ENCODE peak calls at places on chromosomes 2 and 18, in six cellular contexts. One of them, this sample, is unnamed.

GRCh38 chr18:812673-813404 is 797 bp upstream of the YES1 start:
- DNase-seq in right atrium auricular region: peak
- DNase-seq in NCI-H446 treated with DMSO at 0.1 percent for 48 hours: peak
- DNase-seq in CD4-positive, CD25-positive, alpha-beta regulatory T cell: peak
- DNase-seq in fibroblast of mammary gland: peak
- DNase-seq in fibroblast of gingiva: peak
- DNase-seq in this sample: peak

GRCh38 chr2:58640042-58640441 is 398.9 kb upstream of the FANCL start:
- DNase-seq in NCI-H446 treated with DMSO at 0.1 percent for 48 hours: no peak
- DNase-seq in fibroblast of gingiva: no peak
- DNase-seq in CD4-positive, CD25-positive, alpha-beta regulatory T cell: no peak
- DNase-seq in right atrium auricular region: no peak
- DNase-seq in fibroblast of mammary gland: no peak
- DNase-seq in this sample: no peak

GRCh38 chr2:31349684-31350083 is 64.9 kb downstream of the XDH start:
- DNase-seq in fibroblast of gingiva: no peak
- DNase-seq in CD4-positive, CD25-positive, alpha-beta regulatory T cell: no peak
- DNase-seq in fibroblast of mammary gland: no peak
- DNase-seq in NCI-H446 treated with DMSO at 0.1 percent for 48 hours: no peak
- DNase-seq in right atrium auricular region: peak
- DNase-seq in this sample: no peak

GRCh38 chr2:237568121-237568660 is 1.8 kb downstream of the PRLH start:
- DNase-seq in right atrium auricular region: no peak
- DNase-seq in CD4-positive, CD25-positive, alpha-beta regulatory T cell: no peak
- DNase-seq in fibroblast of mammary gland: no peak
- DNase-seq in fibroblast of gingiva: no peak
- DNase-seq in NCI-H446 treated with DMSO at 0.1 percent for 48 hours: no peak
- DNase-seq in this sample: no peak

GRCh38 chr18:74896390-74896991 is 298.8 kb downstream of the ZNF407 start:
- DNase-seq in NCI-H446 treated with DMSO at 0.1 percent for 48 hours: no peak
- DNase-seq in right atrium auricular region: no peak
- DNase-seq in fibroblast of gingiva: no peak
- DNase-seq in CD4-positive, CD25-positive, alpha-beta regulatory T cell: peak
- DNase-seq in fibroblast of mammary gland: peak
- DNase-seq in this sample: peak

GRCh38 chr2:69830045-69830905 is 815 bp downstream of the GMCL1 start:
- DNase-seq in NCI-H446 treated with DMSO at 0.1 percent for 48 hours: no peak
- DNase-seq in fibroblast of mammary gland: peak
- DNase-seq in fibroblast of gingiva: peak
- DNase-seq in CD4-positive, CD25-positive, alpha-beta regulatory T cell: peak
- DNase-seq in right atrium auricular region: peak
- DNase-seq in this sample: peak

GRCh38 chr2:141393214-141393545 is 737.6 kb downstream of the LRP1B start:
- DNase-seq in fibroblast of mammary gland: no peak
- DNase-seq in CD4-positive, CD25-positive, alpha-beta regulatory T cell: no peak
- DNase-seq in right atrium auricular region: no peak
- DNase-seq in fibroblast of gingiva: no peak
- DNase-seq in NCI-H446 treated with DMSO at 0.1 percent for 48 hours: no peak
- DNase-seq in this sample: no peak

GRCh38 chr18:48974304-48975220 is 23.8 kb upstream of the SMAD7 start:
- DNase-seq in fibroblast of gingiva: no peak
- DNase-seq in fibroblast of mammary gland: no peak
- DNase-seq in right atrium auricular region: no peak
- DNase-seq in CD4-positive, CD25-positive, alpha-beta regulatory T cell: no peak
- DNase-seq in NCI-H446 treated with DMSO at 0.1 percent for 48 hours: no peak
- DNase-seq in this sample: no peak

GRCh38 chr2:44715671-44716077 is 225.8 kb upstream of the SIX3 start:
- DNase-seq in fibroblast of mammary gland: peak
- DNase-seq in NCI-H446 treated with DMSO at 0.1 percent for 48 hours: no peak
- DNase-seq in right atrium auricular region: no peak
- DNase-seq in CD4-positive, CD25-positive, alpha-beta regulatory T cell: no peak
- DNase-seq in fibroblast of gingiva: peak
- DNase-seq in this sample: no peak

GRCh38 chr2:63692002-63692606 is 103.3 kb downstream of the MDH1 start:
- DNase-seq in right atrium auricular region: no peak
- DNase-seq in fibroblast of mammary gland: peak
- DNase-seq in NCI-H446 treated with DMSO at 0.1 percent for 48 hours: no peak
- DNase-seq in CD4-positive, CD25-positive, alpha-beta regulatory T cell: peak
- DNase-seq in fibroblast of gingiva: peak
- DNase-seq in this sample: peak

GRCh38 chr2:19059076-19059475 is 299.3 kb downstream of the OSR1 start:
- DNase-seq in CD4-positive, CD25-positive, alpha-beta regulatory T cell: no peak
- DNase-seq in fibroblast of mammary gland: no peak
- DNase-seq in NCI-H446 treated with DMSO at 0.1 percent for 48 hours: no peak
- DNase-seq in fibroblast of gingiva: no peak
- DNase-seq in right atrium auricular region: no peak
- DNase-seq in this sample: no peak

GRCh38 chr2:215969131-215969841 is 44.1 kb downstream of the MREG start:
- DNase-seq in CD4-positive, CD25-positive, alpha-beta regulatory T cell: no peak
- DNase-seq in NCI-H446 treated with DMSO at 0.1 percent for 48 hours: no peak
- DNase-seq in fibroblast of mammary gland: no peak
- DNase-seq in right atrium auricular region: no peak
- DNase-seq in fibroblast of gingiva: peak
- DNase-seq in this sample: no peak

GRCh38 chr2:231297108-231297908 is 98.2 kb upstream of the B3GNT7 start:
- DNase-seq in fibroblast of gingiva: peak
- DNase-seq in fibroblast of mammary gland: peak
- DNase-seq in CD4-positive, CD25-positive, alpha-beta regulatory T cell: no peak
- DNase-seq in right atrium auricular region: no peak
- DNase-seq in NCI-H446 treated with DMSO at 0.1 percent for 48 hours: no peak
- DNase-seq in this sample: peak

GRCh38 chr2:145593991-145594702 is 1074.2 kb upstream of the ZEB2 start:
- DNase-seq in fibroblast of gingiva: peak
- DNase-seq in NCI-H446 treated with DMSO at 0.1 percent for 48 hours: no peak
- DNase-seq in right atrium auricular region: no peak
- DNase-seq in CD4-positive, CD25-positive, alpha-beta regulatory T cell: no peak
- DNase-seq in fibroblast of mammary gland: peak
- DNase-seq in this sample: no peak

This sample was measured in CD4-positive, alpha-beta memory T cell.